ENCODE peak calls at places on chromosome 6, in four cellular contexts. C, E, S and D are unnamed samples.

GRCh38 chr6:125819927-125820326 is 29.2 kb downstream of the NCOA7 start:
- DNase-seq in C (no peak), E (no peak), S (no peak), D (no peak)

GRCh38 chr6:146850238-146850896 is 251.6 kb downstream of the ADGB start:
- DNase-seq in C (no peak), E (no peak), S (no peak), D (no peak)

GRCh38 chr6:108667984-108668383 is 107.3 kb downstream of the FOXO3 start:
- DNase-seq in C (peak), E (no peak), S (no peak), D (no peak)

GRCh38 chr6:48986803-48987202 is 476.2 kb downstream of the MMUT start:
- DNase-seq in C (no peak), E (no peak), S (peak), D (no peak)

GRCh38 chr6:34104628-34105027 is 41.3 kb downstream of the GRM4 start:
- DNase-seq in C (no peak), E (no peak), S (no peak), D (no peak)

GRCh38 chr6:30907758-30908591 is at the start of gene GTF2H4:
- DNase-seq in C (peak), E (peak), S (peak), D (peak)

GRCh38 chr6:44151348-44152108 is 7.1 kb upstream of the CAPN11 start:
- DNase-seq in C (peak), E (peak), S (peak), D (peak)

GRCh38 chr6:91299544-91300491 is 712.9 kb upstream of the MAP3K7 start:
- DNase-seq in C (peak), E (no peak), S (peak), D (no peak)

GRCh38 chr6:158978752-158979151 is 21.2 kb downstream of the RSPH3 start:
- DNase-seq in C (no peak), E (no peak), S (no peak), D (no peak)

GRCh38 chr6:79399499-79399898 is 137.7 kb downstream of the LCA5 start:
- DNase-seq in C (no peak), E (no peak), S (no peak), D (no peak)
- TF ChIP-seq CTCF in C (no peak), E (no peak), S (no peak), D (no peak)

GRCh38 chr6:135759831-135760230 is 91.7 kb upstream of the PDE7B start:
- DNase-seq in C (peak), E (no peak), S (no peak), D (no peak)
- TF ChIP-seq CTCF in C (peak), E (no peak), S (no peak), D (no peak)

GRCh38 chr6:112087136-112087908 is at the start of the genes FAM229B and TUBE1:
- DNase-seq in C (peak), E (peak), S (peak), D (peak)
- TF ChIP-seq CTCF in C (no peak), E (no peak), S (no peak), D (no peak)

GRCh38 chr6:136382676-136383075 is 93.0 kb upstream of the BCLAF1 start:
- DNase-seq in C (no peak), E (no peak), S (no peak), D (no peak)

GRCh38 chr6:136383271-136383670 is 93.6 kb upstream of the BCLAF1 start:
- DNase-seq in C (no peak), E (no peak), S (no peak), D (no peak)

GRCh38 chr6:136378888-136379287 is 89.2 kb upstream of the BCLAF1 start:
- DNase-seq in C (peak), E (no peak), S (no peak), D (no peak)
- TF ChIP-seq CTCF in C (no peak), E (peak), S (peak), D (no peak)

DNA sequence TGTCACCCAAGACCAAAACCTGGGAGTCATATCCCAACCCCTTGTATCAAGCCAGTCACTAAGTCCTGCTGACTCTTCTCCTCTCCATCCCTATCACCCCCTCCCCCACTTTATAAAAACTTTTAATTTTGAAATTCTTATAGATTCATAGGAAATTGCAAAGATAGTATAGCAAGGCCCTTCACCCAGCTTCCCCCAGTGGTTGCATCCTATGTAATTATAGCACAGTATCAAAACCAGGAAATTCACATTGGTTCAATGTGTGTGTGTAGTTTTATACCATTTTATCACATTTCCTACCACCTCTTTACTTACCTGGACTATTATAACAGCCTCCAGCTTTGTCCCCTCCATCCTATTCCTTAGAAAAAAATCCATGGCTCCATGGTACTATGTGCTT is 4.1 kb downstream of the PPT2 start:
- DNase-seq in C (no peak), E (no peak), S (no peak), D (no peak)
- TF ChIP-seq CTCF in C (no peak), E (no peak), S (no peak), D (no peak)

GRCh38 chr6:168057836-168058235 is 21.2 kb downstream of the FRMD1 start:
- DNase-seq in C (no peak), E (no peak), S (no peak), D (no peak)
- TF ChIP-seq CTCF in C (no peak), E (no peak), S (no peak), D (no peak)